ENCODE peak calls at places on chromosomes 4 and X, in four cellular contexts. P is OCI-LY7, O is NCI-H2029, Y is NCI-H146. J is an unnamed sample.

GRCh38 chr4:154490261-154490588 is 1.4 kb downstream of the DCHS2 start:
- DNase-seq in P (no peak), O (no peak), Y (no peak), J (no peak)

GRCh38 chrX:47648376-47648775 is 2.0 kb downstream of the ELK1 start:
- DNase-seq in Y (no peak), P (no peak), O (no peak), J (no peak)

GRCh38 chr4:129453524-129453923 is 357.6 kb downstream of the C4orf33 start:
- DNase-seq in P (no peak), O (peak; percentile 16), Y (no peak), J (no peak)

GRCh38 chr4:88244821-88245579 is 39.4 kb downstream of the PPM1K start:
- DNase-seq in P (peak; percentile 41), Y (peak; percentile 6), O (peak; percentile 53), J (no peak)

GRCh38 chrX:95628796-95629195 is 1055.8 kb upstream of the DIAPH2 start:
- DNase-seq in O (no peak), Y (no peak), P (no peak), J (no peak)

GRCh38 chr4:38001927-38002326 is 41.7 kb downstream of the PTTG2 start:
- DNase-seq in Y (no peak), P (no peak), O (no peak), J (no peak)

GRCh38 chr4:126778348-126778747 is 854.4 kb upstream of the INTU start:
- DNase-seq in O (no peak), Y (no peak), P (no peak), J (no peak)

GRCh38 chr4:7854697-7855370 is 84.8 kb downstream of the AFAP1 start:
- DNase-seq in P (no peak), O (no peak), Y (no peak), J (no peak)

GRCh38 chrX:136781180-136781797 is 557 bp upstream of the ARHGEF6 start:
- DNase-seq in P (peak; percentile 25), Y (no peak), O (no peak), J (no peak)

GRCh38 chr4:5474756-5475155 is 233.6 kb downstream of the EVC2 start:
- DNase-seq in P (no peak), Y (no peak), O (no peak), J (no peak)

GRCh38 chrX:9494806-9495205 is 29.9 kb downstream of the TBL1X start:
- DNase-seq in Y (no peak), P (no peak), O (no peak), J (peak; percentile 20)

GRCh38 chr4:159235779-159236368 is 133.0 kb downstream of the RAPGEF2 start:
- DNase-seq in O (no peak), Y (no peak), P (no peak), J (no peak)

GRCh38 chrX:71636438-71637252 is 18.3 kb upstream of the CXCR3 start:
- DNase-seq in P (peak; percentile 64), O (no peak), Y (no peak), J (no peak)

GRCh38 chrX:101399825-101400224 is 7.9 kb downstream of the GLA start:
- DNase-seq in P (no peak), O (no peak), Y (no peak), J (no peak)

GRCh38 chr4:123838426-123838825 is 441.8 kb downstream of the SPRY1 start:
- DNase-seq in P (no peak), O (no peak), Y (peak; percentile 43), J (no peak)

GRCh38 chr4:154076921-154077320 is 288.0 kb upstream of the SFRP2 start:
- DNase-seq in P (no peak), O (no peak), Y (no peak), J (no peak)

GRCh38 chr4:10114147-10114546 is 2.5 kb downstream of the WDR1 start:
- DNase-seq in P (no peak), O (no peak), Y (no peak), J (no peak)

GRCh38 chr4:141768954-141769353 is 132.6 kb downstream of the IL15 start:
- DNase-seq in O (no peak), P (no peak), Y (no peak), J (no peak)